ENCODE peak calls at places on chromosome 22, in seven cellular contexts. One of them, this sample, is unnamed.
A peak's percentile ranks its signal among the peaks of the same experiment; 100 is the strongest.

GRCh38 chr22:23893957-23894709 is at the start of gene MIF:
- DNase-seq in choroid plexus epithelial cell: peak; percentile 97
- DNase-seq in fibroblast of pulmonary artery: peak; percentile 93
- DNase-seq in fibroblast of lung: peak; percentile 88
- DNase-seq in PC-3: peak; percentile 89
- DNase-seq in A673: peak; percentile 96
- DNase-seq in HFF-Myc: peak; percentile 74
- DNase-seq in this sample: peak; percentile 96

GRCh38 chr22:44484618-44485017 is 13.4 kb downstream of the RTL6 start:
- DNase-seq in choroid plexus epithelial cell: no peak
- DNase-seq in fibroblast of pulmonary artery: no peak
- DNase-seq in fibroblast of lung: no peak
- DNase-seq in PC-3: no peak
- DNase-seq in A673: no peak
- DNase-seq in HFF-Myc: no peak
- DNase-seq in this sample: no peak

GRCh38 chr22:26592368-26593015 is 2.6 kb upstream of the TPST2 start:
- DNase-seq in choroid plexus epithelial cell: no peak
- DNase-seq in fibroblast of pulmonary artery: no peak
- DNase-seq in fibroblast of lung: no peak
- DNase-seq in PC-3: no peak
- DNase-seq in A673: no peak
- DNase-seq in HFF-Myc: no peak
- DNase-seq in this sample: no peak

GRCh38 chr22:30005213-30005857 is 74.9 kb upstream of the HORMAD2 start:
- DNase-seq in choroid plexus epithelial cell: peak; percentile 82
- DNase-seq in fibroblast of pulmonary artery: peak; percentile 80
- DNase-seq in fibroblast of lung: peak; percentile 43
- DNase-seq in PC-3: peak; percentile 84
- DNase-seq in A673: peak; percentile 82
- DNase-seq in HFF-Myc: peak; percentile 67
- DNase-seq in this sample: peak; percentile 78

GRCh38 chr22:20106205-20106848 is 9.6 kb upstream of the RANBP1 start:
- DNase-seq in choroid plexus epithelial cell: no peak
- DNase-seq in fibroblast of pulmonary artery: no peak
- DNase-seq in fibroblast of lung: no peak
- DNase-seq in PC-3: no peak
- DNase-seq in A673: no peak
- DNase-seq in HFF-Myc: no peak
- DNase-seq in this sample: no peak

GRCh38 chr22:20238567-20239062 is 29.5 kb downstream of the RTN4R start:
- DNase-seq in choroid plexus epithelial cell: peak; percentile 5
- DNase-seq in fibroblast of pulmonary artery: no peak
- DNase-seq in fibroblast of lung: no peak
- DNase-seq in PC-3: peak; percentile 30
- DNase-seq in A673: peak; percentile 64
- DNase-seq in HFF-Myc: no peak
- DNase-seq in this sample: no peak

GRCh38 chr22:29195964-29196666 is 9.6 kb upstream of the EMID1 start:
- DNase-seq in choroid plexus epithelial cell: no peak
- DNase-seq in fibroblast of pulmonary artery: no peak
- DNase-seq in fibroblast of lung: no peak
- DNase-seq in PC-3: no peak
- DNase-seq in A673: no peak
- DNase-seq in HFF-Myc: no peak
- DNase-seq in this sample: no peak

GRCh38 chr22:19756288-19757128 is 4.1 kb upstream of the TBX1 start:
- DNase-seq in choroid plexus epithelial cell: peak; percentile 19
- DNase-seq in fibroblast of pulmonary artery: no peak
- DNase-seq in fibroblast of lung: no peak
- DNase-seq in PC-3: peak; percentile 66
- DNase-seq in A673: peak; percentile 40
- DNase-seq in HFF-Myc: no peak
- DNase-seq in this sample: no peak

GRCh38 chr22:47128216-47129215 is 366.1 kb downstream of the TBC1D22A start:
- DNase-seq in choroid plexus epithelial cell: no peak
- DNase-seq in fibroblast of pulmonary artery: no peak
- DNase-seq in fibroblast of lung: no peak
- DNase-seq in PC-3: no peak
- DNase-seq in A673: no peak
- DNase-seq in HFF-Myc: no peak
- DNase-seq in this sample: no peak

GRCh38 chr22:34297536-34298120 is 377.4 kb upstream of the LARGE1 start:
- DNase-seq in choroid plexus epithelial cell: no peak
- DNase-seq in fibroblast of pulmonary artery: no peak
- DNase-seq in fibroblast of lung: no peak
- DNase-seq in PC-3: no peak
- DNase-seq in A673: no peak
- DNase-seq in HFF-Myc: no peak
- DNase-seq in this sample: no peak

GRCh38 chr22:24506802-24507438 is 11.8 kb downstream of the UPB1 start:
- DNase-seq in choroid plexus epithelial cell: peak; percentile 36
- DNase-seq in fibroblast of pulmonary artery: no peak
- DNase-seq in fibroblast of lung: peak; percentile 21
- DNase-seq in PC-3: peak; percentile 54
- DNase-seq in A673: peak; percentile 31
- DNase-seq in HFF-Myc: no peak
- DNase-seq in this sample: no peak

GRCh38 chr22:17172172-17172833 is 13.2 kb upstream of the HDHD5 start:
- DNase-seq in choroid plexus epithelial cell: no peak
- DNase-seq in fibroblast of pulmonary artery: no peak
- DNase-seq in fibroblast of lung: no peak
- DNase-seq in PC-3: no peak
- DNase-seq in A673: no peak
- DNase-seq in HFF-Myc: no peak
- DNase-seq in this sample: no peak

GRCh38 chr22:31652129-31652528 is 9.9 kb downstream of the PISD start:
- DNase-seq in choroid plexus epithelial cell: no peak
- DNase-seq in fibroblast of pulmonary artery: no peak
- DNase-seq in fibroblast of lung: no peak
- DNase-seq in PC-3: no peak
- DNase-seq in A673: no peak
- DNase-seq in HFF-Myc: no peak
- DNase-seq in this sample: no peak

GRCh38 chr22:31650391-31650790 is 11.6 kb downstream of the PISD start:
- DNase-seq in choroid plexus epithelial cell: peak; percentile 95
- DNase-seq in fibroblast of pulmonary artery: peak; percentile 92
- DNase-seq in fibroblast of lung: peak; percentile 85
- DNase-seq in PC-3: no peak
- DNase-seq in A673: no peak
- DNase-seq in HFF-Myc: no peak
- DNase-seq in this sample: peak; percentile 59

GRCh38 chr22:31653944-31654343 is 8.1 kb downstream of the PISD start:
- DNase-seq in choroid plexus epithelial cell: no peak
- DNase-seq in fibroblast of pulmonary artery: no peak
- DNase-seq in fibroblast of lung: no peak
- DNase-seq in PC-3: no peak
- DNase-seq in A673: no peak
- DNase-seq in HFF-Myc: no peak
- DNase-seq in this sample: no peak

GRCh38 chr22:31652911-31653684 is 8.9 kb downstream of the PISD start:
- DNase-seq in choroid plexus epithelial cell: no peak
- DNase-seq in fibroblast of pulmonary artery: no peak
- DNase-seq in fibroblast of lung: no peak
- DNase-seq in PC-3: peak; percentile 67
- DNase-seq in A673: no peak
- DNase-seq in HFF-Myc: no peak
- DNase-seq in this sample: no peak

GRCh38 chr22:31651667-31652066 is 10.3 kb downstream of the PISD start:
- DNase-seq in choroid plexus epithelial cell: no peak
- DNase-seq in fibroblast of pulmonary artery: no peak
- DNase-seq in fibroblast of lung: no peak
- DNase-seq in PC-3: no peak
- DNase-seq in A673: no peak
- DNase-seq in HFF-Myc: no peak
- DNase-seq in this sample: no peak
- H3K4me3 ChIP-seq in choroid plexus epithelial cell: no peak overlapping the region
- H3K4me3 ChIP-seq in fibroblast of pulmonary artery: no peak overlapping the region
- H3K4me3 ChIP-seq in fibroblast of lung: no peak overlapping the region
- H3K4me3 ChIP-seq in PC-3: no peak overlapping the region
- H3K4me3 ChIP-seq in A673: no peak overlapping the region
- H3K4me3 ChIP-seq in HFF-Myc: no peak overlapping the region
- H3K4me3 ChIP-seq in this sample: no peak overlapping the region

GRCh38 chr22:50250249-50250554 is 863 bp downstream of the HDAC10 start:
- DNase-seq in choroid plexus epithelial cell: no peak
- DNase-seq in fibroblast of pulmonary artery: no peak
- DNase-seq in fibroblast of lung: no peak
- DNase-seq in PC-3: no peak
- DNase-seq in A673: no peak
- DNase-seq in HFF-Myc: no peak
- DNase-seq in this sample: no peak
- H3K4me3 ChIP-seq in choroid plexus epithelial cell: peak overlapping the region; percentile 81
- H3K4me3 ChIP-seq in fibroblast of pulmonary artery: peak overlapping the region; percentile 72
- H3K4me3 ChIP-seq in fibroblast of lung: peak overlapping the region; percentile 81
- H3K4me3 ChIP-seq in PC-3: peak overlapping the region; percentile 84
- H3K4me3 ChIP-seq in A673: peak overlapping the region; percentile 78
- H3K4me3 ChIP-seq in HFF-Myc: peak overlapping the region; percentile 74
- H3K4me3 ChIP-seq in this sample: peak overlapping the region; percentile 74

GRCh38 chr22:36411589-36412258 is 24.0 kb upstream of the MYH9 start:
- DNase-seq in choroid plexus epithelial cell: no peak
- DNase-seq in fibroblast of pulmonary artery: no peak
- DNase-seq in fibroblast of lung: no peak
- DNase-seq in PC-3: no peak
- DNase-seq in A673: no peak
- DNase-seq in HFF-Myc: no peak
- DNase-seq in this sample: no peak

GRCh38 chr22:36406721-36407120 is 19.0 kb upstream of the MYH9 start:
- DNase-seq in choroid plexus epithelial cell: no peak
- DNase-seq in fibroblast of pulmonary artery: no peak
- DNase-seq in fibroblast of lung: no peak
- DNase-seq in PC-3: no peak
- DNase-seq in A673: no peak
- DNase-seq in HFF-Myc: no peak
- DNase-seq in this sample: no peak

GRCh38 chr22:36406139-36406538 is 18.4 kb upstream of the MYH9 start:
- DNase-seq in choroid plexus epithelial cell: no peak
- DNase-seq in fibroblast of pulmonary artery: no peak
- DNase-seq in fibroblast of lung: no peak
- DNase-seq in PC-3: no peak
- DNase-seq in A673: no peak
- DNase-seq in HFF-Myc: no peak
- DNase-seq in this sample: no peak

GRCh38 chr22:36409911-36410756 is 22.4 kb upstream of the MYH9 start:
- DNase-seq in choroid plexus epithelial cell: peak; percentile 83
- DNase-seq in fibroblast of pulmonary artery: peak; percentile 53
- DNase-seq in fibroblast of lung: peak; percentile 76
- DNase-seq in PC-3: peak; percentile 97
- DNase-seq in A673: peak; percentile 90
- DNase-seq in HFF-Myc: no peak
- DNase-seq in this sample: peak; percentile 72

DNA sequence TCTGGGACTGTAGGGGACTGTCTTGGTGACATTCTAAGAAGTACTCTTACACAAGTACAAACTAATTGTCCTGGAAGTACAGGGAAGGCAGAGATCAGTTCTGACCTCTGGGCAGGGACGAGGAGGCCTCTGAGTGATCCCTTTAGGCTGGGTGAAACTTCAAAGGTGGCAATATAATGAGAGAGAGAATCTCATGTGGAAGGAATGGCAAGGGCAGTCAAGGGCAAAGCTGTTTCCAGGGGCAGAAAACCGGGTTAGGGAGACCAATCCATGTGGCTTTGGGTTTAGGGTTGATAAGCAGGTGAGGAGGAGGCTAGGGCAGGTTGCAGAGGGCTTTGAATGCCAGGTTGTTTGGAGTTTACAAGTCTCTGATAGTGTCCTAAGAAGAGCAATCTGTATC is 21.3 kb upstream of the MYH9 start:
- DNase-seq in choroid plexus epithelial cell: no peak
- DNase-seq in fibroblast of pulmonary artery: no peak
- DNase-seq in fibroblast of lung: no peak
- DNase-seq in PC-3: no peak
- DNase-seq in A673: no peak
- DNase-seq in HFF-Myc: no peak
- DNase-seq in this sample: no peak
- H3K4me3 ChIP-seq in choroid plexus epithelial cell: no peak overlapping the region
- H3K4me3 ChIP-seq in fibroblast of pulmonary artery: no peak overlapping the region
- H3K4me3 ChIP-seq in fibroblast of lung: no peak overlapping the region
- H3K4me3 ChIP-seq in PC-3: no peak overlapping the region
- H3K4me3 ChIP-seq in A673: no peak overlapping the region
- H3K4me3 ChIP-seq in HFF-Myc: no peak overlapping the region
- H3K4me3 ChIP-seq in this sample: no peak overlapping the region

DNA sequence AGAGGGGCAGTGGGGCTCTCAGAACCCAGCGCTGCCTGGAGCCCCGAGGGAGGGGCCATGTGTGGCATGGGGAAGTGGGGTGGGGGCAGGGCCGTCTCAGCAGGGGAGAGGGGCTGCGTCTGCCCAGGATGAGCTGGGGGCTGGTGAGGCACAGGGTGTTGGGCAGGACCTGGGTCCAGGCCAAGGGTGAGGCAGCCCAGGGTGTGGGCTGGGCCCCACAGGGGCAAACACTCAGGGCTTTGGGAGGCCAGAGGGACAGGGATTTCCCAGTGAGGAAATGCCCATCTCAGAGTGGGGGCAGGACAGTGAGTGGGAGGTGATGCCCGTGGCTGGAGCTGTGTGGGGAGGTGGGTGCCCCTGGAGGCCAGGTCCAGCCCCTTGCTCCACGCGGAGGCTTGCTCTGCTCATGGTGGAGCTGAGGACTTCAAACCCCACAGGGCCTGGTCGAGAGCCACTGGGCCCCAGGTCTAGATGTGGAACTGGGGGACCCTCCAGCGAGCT is 5.4 kb downstream of the PLXNB2 start:
- DNase-seq in choroid plexus epithelial cell: no peak
- DNase-seq in fibroblast of pulmonary artery: peak; percentile 29
- DNase-seq in fibroblast of lung: no peak
- DNase-seq in PC-3: peak; percentile 15
- DNase-seq in A673: no peak
- DNase-seq in HFF-Myc: no peak
- DNase-seq in this sample: no peak
- H3K4me3 ChIP-seq in choroid plexus epithelial cell: no peak overlapping the region
- H3K4me3 ChIP-seq in fibroblast of pulmonary artery: peak overlapping the region; percentile 7
- H3K4me3 ChIP-seq in fibroblast of lung: peak overlapping the region; percentile 25
- H3K4me3 ChIP-seq in PC-3: no peak overlapping the region
- H3K4me3 ChIP-seq in A673: no peak overlapping the region
- H3K4me3 ChIP-seq in HFF-Myc: peak overlapping the region; percentile 31
- H3K4me3 ChIP-seq in this sample: no peak overlapping the region

DNA sequence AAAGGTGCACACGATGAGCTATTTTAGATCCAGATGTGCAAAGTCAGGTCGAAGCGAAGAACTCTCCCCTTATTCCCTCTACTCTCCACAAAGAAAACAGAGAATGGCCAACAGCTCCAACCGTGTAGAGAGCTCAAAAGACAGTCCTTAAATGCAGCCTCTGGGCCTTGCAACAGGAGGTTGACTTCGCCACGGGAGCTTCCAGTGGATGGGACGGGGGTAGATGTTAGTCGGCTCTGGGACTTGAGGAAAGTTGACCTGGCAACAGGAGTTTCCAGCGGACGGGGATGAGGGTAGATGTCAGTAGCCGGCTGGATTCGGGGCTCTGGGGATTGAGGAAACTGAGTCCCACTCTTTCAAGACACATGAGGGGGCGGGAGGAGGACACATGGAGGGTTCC is 450.4 kb downstream of the BRD1 start:
- DNase-seq in choroid plexus epithelial cell: no peak
- DNase-seq in fibroblast of pulmonary artery: no peak
- DNase-seq in fibroblast of lung: no peak
- DNase-seq in PC-3: no peak
- DNase-seq in A673: no peak
- DNase-seq in HFF-Myc: no peak
- DNase-seq in this sample: no peak
- H3K4me3 ChIP-seq in choroid plexus epithelial cell: no peak overlapping the region
- H3K4me3 ChIP-seq in fibroblast of pulmonary artery: no peak overlapping the region
- H3K4me3 ChIP-seq in fibroblast of lung: no peak overlapping the region
- H3K4me3 ChIP-seq in PC-3: no peak overlapping the region
- H3K4me3 ChIP-seq in A673: no peak overlapping the region
- H3K4me3 ChIP-seq in HFF-Myc: no peak overlapping the region
- H3K4me3 ChIP-seq in this sample: no peak overlapping the region